ENCODE peak calls at places on chromosomes 6 and 20, in eight cellular contexts. One of them, this sample, is unnamed.

GRCh38 chr6:111925296-111925695 is 52.0 kb upstream of the FYN start:
- DNase-seq in thoracic aorta: no peak
- DNase-seq in M059J: peak
- DNase-seq in HFF-Myc: peak
- DNase-seq in NCI-H187: no peak
- DNase-seq in stimulated activated CD4-positive, alpha-beta T cell treated with anti-CD3 and anti-CD28 coated beads, Interleukin-2, amount 100 ng/mL, for 24 hours: no peak
- DNase-seq in RWPE1: peak
- DNase-seq in GM12892: no peak
- DNase-seq in this sample: peak

GRCh38 chr6:106194949-106195919 is 109.1 kb downstream of the PRDM1 start:
- DNase-seq in thoracic aorta: no peak
- DNase-seq in M059J: peak
- DNase-seq in HFF-Myc: no peak
- DNase-seq in NCI-H187: no peak
- DNase-seq in stimulated activated CD4-positive, alpha-beta T cell treated with anti-CD3 and anti-CD28 coated beads, Interleukin-2, amount 100 ng/mL, for 24 hours: no peak
- DNase-seq in RWPE1: peak
- DNase-seq in GM12892: no peak
- DNase-seq in this sample: peak

GRCh38 chr6:167030222-167031072 is 31.2 kb downstream of the CEP43 start:
- DNase-seq in thoracic aorta: no peak
- DNase-seq in M059J: no peak
- DNase-seq in HFF-Myc: no peak
- DNase-seq in NCI-H187: no peak
- DNase-seq in stimulated activated CD4-positive, alpha-beta T cell treated with anti-CD3 and anti-CD28 coated beads, Interleukin-2, amount 100 ng/mL, for 24 hours: no peak
- DNase-seq in RWPE1: no peak
- DNase-seq in GM12892: no peak
- DNase-seq in this sample: no peak

GRCh38 chr6:142683688-142684087 is 261.3 kb downstream of the HIVEP2 start:
- DNase-seq in thoracic aorta: no peak
- DNase-seq in M059J: peak
- DNase-seq in HFF-Myc: no peak
- DNase-seq in NCI-H187: no peak
- DNase-seq in stimulated activated CD4-positive, alpha-beta T cell treated with anti-CD3 and anti-CD28 coated beads, Interleukin-2, amount 100 ng/mL, for 24 hours: no peak
- DNase-seq in RWPE1: no peak
- DNase-seq in GM12892: no peak
- DNase-seq in this sample: peak

GRCh38 chr6:42929928-42930360 is 664 bp downstream of the CNPY3 start:
- DNase-seq in thoracic aorta: no peak
- DNase-seq in M059J: peak
- DNase-seq in HFF-Myc: peak
- DNase-seq in NCI-H187: no peak
- DNase-seq in stimulated activated CD4-positive, alpha-beta T cell treated with anti-CD3 and anti-CD28 coated beads, Interleukin-2, amount 100 ng/mL, for 24 hours: peak
- DNase-seq in RWPE1: peak
- DNase-seq in GM12892: peak
- DNase-seq in this sample: peak

GRCh38 chr6:119978274-119978889 is 628.8 kb upstream of the MAN1A1 start:
- DNase-seq in thoracic aorta: no peak
- DNase-seq in M059J: peak
- DNase-seq in HFF-Myc: no peak
- DNase-seq in NCI-H187: no peak
- DNase-seq in stimulated activated CD4-positive, alpha-beta T cell treated with anti-CD3 and anti-CD28 coated beads, Interleukin-2, amount 100 ng/mL, for 24 hours: no peak
- DNase-seq in RWPE1: peak
- DNase-seq in GM12892: no peak
- DNase-seq in this sample: peak

GRCh38 chr6:56278186-56278585 is 30.8 kb upstream of the COL21A1 start:
- DNase-seq in thoracic aorta: no peak
- DNase-seq in M059J: peak
- DNase-seq in HFF-Myc: no peak
- DNase-seq in NCI-H187: no peak
- DNase-seq in stimulated activated CD4-positive, alpha-beta T cell treated with anti-CD3 and anti-CD28 coated beads, Interleukin-2, amount 100 ng/mL, for 24 hours: no peak
- DNase-seq in RWPE1: no peak
- DNase-seq in GM12892: no peak
- DNase-seq in this sample: no peak

GRCh38 chr6:158487495-158487894 is 72.4 kb upstream of the TMEM181 start:
- DNase-seq in thoracic aorta: no peak
- DNase-seq in M059J: peak
- DNase-seq in HFF-Myc: no peak
- DNase-seq in NCI-H187: no peak
- DNase-seq in stimulated activated CD4-positive, alpha-beta T cell treated with anti-CD3 and anti-CD28 coated beads, Interleukin-2, amount 100 ng/mL, for 24 hours: no peak
- DNase-seq in RWPE1: no peak
- DNase-seq in GM12892: no peak
- DNase-seq in this sample: peak

GRCh38 chr20:58173091-58173490 is 55.4 kb downstream of the ANKRD60 start:
- DNase-seq in thoracic aorta: no peak
- DNase-seq in M059J: no peak
- DNase-seq in HFF-Myc: no peak
- DNase-seq in NCI-H187: no peak
- DNase-seq in stimulated activated CD4-positive, alpha-beta T cell treated with anti-CD3 and anti-CD28 coated beads, Interleukin-2, amount 100 ng/mL, for 24 hours: no peak
- DNase-seq in RWPE1: no peak
- DNase-seq in GM12892: no peak
- DNase-seq in this sample: no peak

GRCh38 chr6:35719830-35720733 is 16.8 kb upstream of the ARMC12 start:
- DNase-seq in thoracic aorta: no peak
- DNase-seq in M059J: no peak
- DNase-seq in HFF-Myc: no peak
- DNase-seq in NCI-H187: no peak
- DNase-seq in stimulated activated CD4-positive, alpha-beta T cell treated with anti-CD3 and anti-CD28 coated beads, Interleukin-2, amount 100 ng/mL, for 24 hours: peak
- DNase-seq in RWPE1: no peak
- DNase-seq in GM12892: peak
- DNase-seq in this sample: peak

GRCh38 chr20:17611540-17612286 is 41.8 kb downstream of the DSTN start:
- DNase-seq in thoracic aorta: no peak
- DNase-seq in M059J: peak
- DNase-seq in HFF-Myc: no peak
- DNase-seq in NCI-H187: no peak
- DNase-seq in stimulated activated CD4-positive, alpha-beta T cell treated with anti-CD3 and anti-CD28 coated beads, Interleukin-2, amount 100 ng/mL, for 24 hours: no peak
- DNase-seq in RWPE1: peak
- DNase-seq in GM12892: peak
- DNase-seq in this sample: peak

GRCh38 chr6:112335736-112336135 is 11.4 kb upstream of the RFPL4B start:
- DNase-seq in thoracic aorta: no peak
- DNase-seq in M059J: no peak
- DNase-seq in HFF-Myc: no peak
- DNase-seq in NCI-H187: no peak
- DNase-seq in stimulated activated CD4-positive, alpha-beta T cell treated with anti-CD3 and anti-CD28 coated beads, Interleukin-2, amount 100 ng/mL, for 24 hours: no peak
- DNase-seq in RWPE1: no peak
- DNase-seq in GM12892: no peak
- DNase-seq in this sample: no peak

GRCh38 chr6:161761966-161762365 is 488.1 kb upstream of the AGPAT4 start:
- DNase-seq in thoracic aorta: no peak
- DNase-seq in M059J: no peak
- DNase-seq in HFF-Myc: no peak
- DNase-seq in NCI-H187: no peak
- DNase-seq in stimulated activated CD4-positive, alpha-beta T cell treated with anti-CD3 and anti-CD28 coated beads, Interleukin-2, amount 100 ng/mL, for 24 hours: no peak
- DNase-seq in RWPE1: no peak
- DNase-seq in GM12892: no peak
- DNase-seq in this sample: no peak

GRCh38 chr20:653590-654426 is 808 bp upstream of the SRXN1 start:
- DNase-seq in thoracic aorta: no peak
- DNase-seq in M059J: no peak
- DNase-seq in HFF-Myc: no peak
- DNase-seq in NCI-H187: no peak
- DNase-seq in stimulated activated CD4-positive, alpha-beta T cell treated with anti-CD3 and anti-CD28 coated beads, Interleukin-2, amount 100 ng/mL, for 24 hours: no peak
- DNase-seq in RWPE1: no peak
- DNase-seq in GM12892: no peak
- DNase-seq in this sample: no peak

GRCh38 chr6:26318459-26319404 is 46.3 kb upstream of the BTN3A2 start:
- DNase-seq in thoracic aorta: no peak
- DNase-seq in M059J: no peak
- DNase-seq in HFF-Myc: no peak
- DNase-seq in NCI-H187: no peak
- DNase-seq in stimulated activated CD4-positive, alpha-beta T cell treated with anti-CD3 and anti-CD28 coated beads, Interleukin-2, amount 100 ng/mL, for 24 hours: no peak
- DNase-seq in RWPE1: no peak
- DNase-seq in GM12892: no peak
- DNase-seq in this sample: no peak

GRCh38 chr6:148027201-148027600 is 315.4 kb upstream of the SASH1 start:
- DNase-seq in thoracic aorta: no peak
- DNase-seq in M059J: no peak
- DNase-seq in HFF-Myc: no peak
- DNase-seq in NCI-H187: peak
- DNase-seq in stimulated activated CD4-positive, alpha-beta T cell treated with anti-CD3 and anti-CD28 coated beads, Interleukin-2, amount 100 ng/mL, for 24 hours: no peak
- DNase-seq in RWPE1: no peak
- DNase-seq in GM12892: no peak
- DNase-seq in this sample: peak

GRCh38 chr20:2431185-2431584 is 39.4 kb downstream of the SNRPB start:
- DNase-seq in thoracic aorta: no peak
- DNase-seq in M059J: no peak
- DNase-seq in HFF-Myc: no peak
- DNase-seq in NCI-H187: no peak
- DNase-seq in stimulated activated CD4-positive, alpha-beta T cell treated with anti-CD3 and anti-CD28 coated beads, Interleukin-2, amount 100 ng/mL, for 24 hours: no peak
- DNase-seq in RWPE1: no peak
- DNase-seq in GM12892: no peak
- DNase-seq in this sample: no peak

GRCh38 chr6:39173276-39173675 is 56.0 kb downstream of the KCNK5 start:
- DNase-seq in thoracic aorta: no peak
- DNase-seq in M059J: no peak
- DNase-seq in HFF-Myc: no peak
- DNase-seq in NCI-H187: no peak
- DNase-seq in stimulated activated CD4-positive, alpha-beta T cell treated with anti-CD3 and anti-CD28 coated beads, Interleukin-2, amount 100 ng/mL, for 24 hours: no peak
- DNase-seq in RWPE1: no peak
- DNase-seq in GM12892: no peak
- DNase-seq in this sample: no peak

GRCh38 chr20:57946559-57947315 is 236.9 kb upstream of the PMEPA1 start:
- DNase-seq in thoracic aorta: no peak
- DNase-seq in M059J: no peak
- DNase-seq in HFF-Myc: no peak
- DNase-seq in NCI-H187: no peak
- DNase-seq in stimulated activated CD4-positive, alpha-beta T cell treated with anti-CD3 and anti-CD28 coated beads, Interleukin-2, amount 100 ng/mL, for 24 hours: no peak
- DNase-seq in RWPE1: no peak
- DNase-seq in GM12892: no peak
- DNase-seq in this sample: no peak

GRCh38 chr6:157442296-157442695 is 61.3 kb downstream of the ZDHHC14 start:
- DNase-seq in thoracic aorta: no peak
- DNase-seq in M059J: peak
- DNase-seq in HFF-Myc: no peak
- DNase-seq in NCI-H187: no peak
- DNase-seq in stimulated activated CD4-positive, alpha-beta T cell treated with anti-CD3 and anti-CD28 coated beads, Interleukin-2, amount 100 ng/mL, for 24 hours: no peak
- DNase-seq in RWPE1: no peak
- DNase-seq in GM12892: no peak
- DNase-seq in this sample: peak

GRCh38 chr6:24583463-24584389 is 62.3 kb downstream of the KIAA0319 start:
- DNase-seq in thoracic aorta: no peak
- DNase-seq in M059J: peak
- DNase-seq in HFF-Myc: peak
- DNase-seq in NCI-H187: peak
- DNase-seq in stimulated activated CD4-positive, alpha-beta T cell treated with anti-CD3 and anti-CD28 coated beads, Interleukin-2, amount 100 ng/mL, for 24 hours: peak
- DNase-seq in RWPE1: peak
- DNase-seq in GM12892: no peak
- DNase-seq in this sample: peak

GRCh38 chr6:35897036-35897435 is 23.9 kb downstream of the SRPK1 start:
- DNase-seq in thoracic aorta: no peak
- DNase-seq in M059J: no peak
- DNase-seq in HFF-Myc: no peak
- DNase-seq in NCI-H187: no peak
- DNase-seq in stimulated activated CD4-positive, alpha-beta T cell treated with anti-CD3 and anti-CD28 coated beads, Interleukin-2, amount 100 ng/mL, for 24 hours: no peak
- DNase-seq in RWPE1: no peak
- DNase-seq in GM12892: no peak
- DNase-seq in this sample: no peak

GRCh38 chr6:160462551-160463109 is 114.5 kb downstream of the SLC22A3 start:
- DNase-seq in thoracic aorta: no peak
- DNase-seq in M059J: peak
- DNase-seq in HFF-Myc: peak
- DNase-seq in NCI-H187: no peak
- DNase-seq in stimulated activated CD4-positive, alpha-beta T cell treated with anti-CD3 and anti-CD28 coated beads, Interleukin-2, amount 100 ng/mL, for 24 hours: no peak
- DNase-seq in RWPE1: peak
- DNase-seq in GM12892: peak
- DNase-seq in this sample: peak

GRCh38 chr6:16276991-16277981 is 38.9 kb downstream of the GMPR start:
- DNase-seq in thoracic aorta: peak
- DNase-seq in M059J: peak
- DNase-seq in HFF-Myc: peak
- DNase-seq in NCI-H187: no peak
- DNase-seq in stimulated activated CD4-positive, alpha-beta T cell treated with anti-CD3 and anti-CD28 coated beads, Interleukin-2, amount 100 ng/mL, for 24 hours: peak
- DNase-seq in RWPE1: peak
- DNase-seq in GM12892: no peak
- DNase-seq in this sample: peak

GRCh38 chr20:4067600-4068261 is 52.4 kb upstream of the RNF24 start:
- DNase-seq in thoracic aorta: no peak
- DNase-seq in M059J: peak
- DNase-seq in HFF-Myc: no peak
- DNase-seq in NCI-H187: no peak
- DNase-seq in stimulated activated CD4-positive, alpha-beta T cell treated with anti-CD3 and anti-CD28 coated beads, Interleukin-2, amount 100 ng/mL, for 24 hours: no peak
- DNase-seq in RWPE1: peak
- DNase-seq in GM12892: no peak
- DNase-seq in this sample: peak

GRCh38 chr20:7180261-7181045 is 413.0 kb downstream of the BMP2 start:
- DNase-seq in thoracic aorta: no peak
- DNase-seq in M059J: peak
- DNase-seq in HFF-Myc: no peak
- DNase-seq in NCI-H187: no peak
- DNase-seq in stimulated activated CD4-positive, alpha-beta T cell treated with anti-CD3 and anti-CD28 coated beads, Interleukin-2, amount 100 ng/mL, for 24 hours: no peak
- DNase-seq in RWPE1: peak
- DNase-seq in GM12892: no peak
- DNase-seq in this sample: peak

GRCh38 chr20:17654649-17655285 is 27.3 kb downstream of the RRBP1 start:
- DNase-seq in thoracic aorta: no peak
- DNase-seq in M059J: peak
- DNase-seq in HFF-Myc: no peak
- DNase-seq in NCI-H187: no peak
- DNase-seq in stimulated activated CD4-positive, alpha-beta T cell treated with anti-CD3 and anti-CD28 coated beads, Interleukin-2, amount 100 ng/mL, for 24 hours: peak
- DNase-seq in RWPE1: peak
- DNase-seq in GM12892: no peak
- DNase-seq in this sample: peak

GRCh38 chr20:31835977-31836852 is 9.2 kb downstream of the FOXS1 start:
- DNase-seq in thoracic aorta: peak
- DNase-seq in M059J: peak
- DNase-seq in HFF-Myc: peak
- DNase-seq in NCI-H187: no peak
- DNase-seq in stimulated activated CD4-positive, alpha-beta T cell treated with anti-CD3 and anti-CD28 coated beads, Interleukin-2, amount 100 ng/mL, for 24 hours: peak
- DNase-seq in RWPE1: peak
- DNase-seq in GM12892: peak
- DNase-seq in this sample: peak

GRCh38 chr6:393391-394221 is 2.1 kb downstream of the IRF4 start:
- DNase-seq in thoracic aorta: no peak
- DNase-seq in M059J: no peak
- DNase-seq in HFF-Myc: no peak
- DNase-seq in NCI-H187: no peak
- DNase-seq in stimulated activated CD4-positive, alpha-beta T cell treated with anti-CD3 and anti-CD28 coated beads, Interleukin-2, amount 100 ng/mL, for 24 hours: no peak
- DNase-seq in RWPE1: no peak
- DNase-seq in GM12892: no peak
- DNase-seq in this sample: no peak

This sample was measured in epithelial cell of esophagus.